ENCODE peak calls at places on chromosomes 12 and 14, in eight cellular contexts. N, E, W, S, A, V, T and C are unnamed samples.

GRCh38 chr12:27493260-27493935 is 30.6 kb upstream of the PPFIBP1 start:
- DNase-seq in N (peak; percentile 33), W (no peak), V (no peak), A (no peak), T (no peak), S (no peak), E (no peak), C (no peak)

GRCh38 chr12:2447861-2448260 is 346.9 kb upstream of the FKBP4 start:
- DNase-seq in S (no peak), W (no peak), E (no peak), V (no peak), A (no peak), N (no peak), T (no peak), C (no peak)

GRCh38 chr12:805022-805632 is 52.7 kb downstream of the WNK1 start:
- DNase-seq in S (no peak), E (no peak), W (no peak), N (no peak), A (no peak), V (no peak), T (no peak), C (no peak)

GRCh38 chr12:63066782-63067181 is 84.2 kb downstream of the AVPR1A start:
- DNase-seq in E (no peak), T (no peak), A (no peak), V (no peak), N (no peak), W (no peak), S (peak; percentile 60), C (peak; percentile 23)

GRCh38 chr12:132084681-132085635 is 59.2 kb downstream of the DDX51 start:
- DNase-seq in W (no peak), E (peak; percentile 68), N (peak; percentile 64), V (no peak), S (peak; percentile 84), T (peak; percentile 85), A (peak; percentile 77), C (peak; percentile 78)

GRCh38 chr12:56462565-56462964 is 5.8 kb upstream of the SPRYD4 start:
- DNase-seq in N (no peak), V (no peak), W (no peak), E (peak; percentile 33), T (no peak), A (no peak), S (peak; percentile 61), C (no peak)

GRCh38 chr14:103679351-103679750 is 35.9 kb downstream of the XRCC3 start:
- DNase-seq in E (peak; percentile 61), N (no peak), A (peak; percentile 80), V (no peak), W (no peak), S (peak; percentile 62), T (peak; percentile 75), C (no peak)

GRCh38 chr12:121522962-121523361 is 57.9 kb downstream of the KDM2B start:
- DNase-seq in A (peak; percentile 62), S (no peak), N (no peak), W (no peak), E (no peak), T (no peak), V (no peak), C (no peak)

GRCh38 chr12:104578453-104578852 is 121.7 kb downstream of the CHST11 start:
- DNase-seq in T (no peak), E (no peak), W (no peak), A (no peak), V (no peak), S (no peak), N (no peak), C (no peak)

GRCh38 chr14:24556756-24557155 is 19.3 kb downstream of the CTSG start:
- DNase-seq in A (no peak), W (peak; percentile 72), E (no peak), N (peak; percentile 29), V (no peak), S (no peak), T (no peak), C (no peak)

GRCh38 chr14:90938615-90939014 is 121.8 kb downstream of the RPS6KA5 start:
- DNase-seq in N (no peak), V (no peak), W (no peak), S (no peak), A (no peak), T (no peak), E (no peak), C (no peak)

GRCh38 chr12:50572275-50572674 is 67.5 kb downstream of the DIP2B start:
- DNase-seq in A (no peak), V (no peak), T (no peak), N (peak; percentile 42), S (peak; percentile 27), E (no peak), W (no peak), C (no peak)

GRCh38 chr12:109098142-109098652 is 800 bp downstream of the UNG start:
- DNase-seq in T (peak; percentile 82), W (peak; percentile 38), N (peak; percentile 30), S (no peak), E (no peak), V (peak; percentile 78), A (no peak), C (peak; percentile 77)

GRCh38 chr12:1030779-1031178 is 39.8 kb downstream of the ERC1 start:
- DNase-seq in T (no peak), N (no peak), A (no peak), E (no peak), S (no peak), V (no peak), W (no peak), C (no peak)

GRCh38 chr12:124764870-124765570 is 98.6 kb downstream of the SCARB1 start:
- DNase-seq in N (no peak), S (no peak), E (no peak), V (no peak), W (no peak), T (no peak), A (no peak), C (no peak)

GRCh38 chr12:122795807-122796206 is 21.4 kb downstream of the CCDC62 start:
- DNase-seq in V (no peak), T (no peak), N (no peak), S (no peak), A (no peak), W (no peak), E (no peak), C (no peak)

GRCh38 chr14:64614214-64614613 is 64.5 kb downstream of the PPP1R36 start:
- DNase-seq in N (no peak), V (no peak), S (no peak), A (no peak), E (no peak), T (no peak), W (no peak), C (no peak)

GRCh38 chr12:20369164-20370000 is 1.0 kb downstream of the PDE3A start:
- DNase-seq in N (no peak), V (peak; percentile 72), T (peak; percentile 59), A (peak; percentile 32), W (no peak), E (peak; percentile 72), S (peak; percentile 79), C (peak; percentile 74)

GRCh38 chr14:34722723-34723545 is 8.5 kb upstream of the CFL2 start:
- DNase-seq in E (peak; percentile 24), W (peak; percentile 23), T (no peak), N (peak; percentile 59), A (peak; percentile 71), V (peak; percentile 53), S (peak; percentile 69), C (peak; percentile 41)

GRCh38 chr12:30794591-30795409 is 40.0 kb upstream of the CAPRIN2 start:
- DNase-seq in A (no peak), T (no peak), S (peak; percentile 77), N (peak; percentile 97), W (no peak), E (peak; percentile 42), V (no peak), C (no peak)

GRCh38 chr14:36221097-36221496 is 44.6 kb upstream of the PTCSC3 start:
- DNase-seq in T (no peak), N (no peak), S (peak; percentile 72), E (no peak), V (no peak), A (no peak), W (no peak), C (no peak)

GRCh38 chr14:68881396-68881795 is 88.5 kb upstream of the ZFP36L1 start:
- DNase-seq in W (no peak), E (no peak), V (no peak), S (no peak), N (no peak), T (no peak), A (no peak), C (no peak)

GRCh38 chr12:89327477-89328094 is 24.7 kb downstream of the DUSP6 start:
- DNase-seq in N (no peak), T (no peak), S (no peak), W (no peak), E (no peak), A (no peak), V (no peak), C (no peak)

GRCh38 chr12:89859513-89860220 is 151.0 kb upstream of the ATP2B1 start:
- DNase-seq in W (no peak), E (no peak), S (no peak), N (no peak), A (no peak), V (no peak), T (no peak), C (no peak)

GRCh38 chr14:103072595-103073366 is 11.2 kb upstream of the LBHD2 start:
- DNase-seq in V (no peak), S (no peak), E (no peak), T (no peak), A (no peak), N (peak; percentile 45), W (no peak), C (no peak)

GRCh38 chr14:105248368-105249174 is at the start of gene BTBD6:
- DNase-seq in V (peak; percentile 90), T (peak; percentile 95), N (peak; percentile 83), W (peak; percentile 79), A (peak; percentile 98), E (peak; percentile 73), S (peak; percentile 84), C (peak; percentile 78)
- TF ChIP-seq CTCF in V (no peak), T (no peak), N (peak; percentile 29), W (no peak), A (peak; percentile 1), E (no peak), S (no peak), C (no peak)

GRCh38 chr12:9030776-9031175 is 41.4 kb downstream of the KLRG1 start:
- DNase-seq in V (no peak), W (no peak), S (peak; percentile 11), T (no peak), E (no peak), A (no peak), N (no peak), C (no peak)
- TF ChIP-seq CTCF in V (no peak), W (no peak), S (no peak), T (no peak), E (no peak), A (no peak), N (no peak), C (no peak)

DNA sequence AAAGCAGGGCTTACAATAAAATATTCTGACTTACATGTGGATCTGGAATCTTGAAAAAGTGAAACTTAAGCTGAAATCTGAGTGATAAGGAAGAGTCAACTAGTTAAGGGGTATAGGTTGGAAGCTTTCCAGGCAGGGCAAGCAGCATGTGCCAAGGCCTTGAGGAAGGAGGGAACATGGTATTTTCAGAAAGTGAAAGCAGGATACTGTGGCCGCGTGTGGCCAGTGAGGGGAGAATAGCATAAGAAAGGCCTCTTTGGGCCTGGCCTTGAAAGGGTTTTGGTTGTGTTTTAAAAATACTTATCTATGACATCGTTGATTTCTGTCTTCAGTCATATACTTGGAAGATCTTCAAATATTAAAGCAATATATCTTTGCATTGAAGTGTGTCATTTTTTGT is 213.4 kb downstream of the AKAP6 start:
- DNase-seq in V (no peak), S (peak; percentile 11), E (no peak), A (no peak), N (no peak), W (no peak), T (no peak), C (no peak)
- TF ChIP-seq CTCF in V (no peak), S (no peak), E (no peak), A (no peak), N (no peak), W (no peak), T (no peak), C (no peak)

GRCh38 chr12:116955382-116956021 is 44.8 kb downstream of the FBXW8 start:
- DNase-seq in E (no peak), S (peak; percentile 15), A (peak; percentile 28), T (peak; percentile 67), N (peak; percentile 75), W (peak; percentile 64), V (no peak), C (no peak)
- TF ChIP-seq CTCF in E (no peak), S (peak; percentile 56), A (peak; percentile 19), T (peak; percentile 13), N (no peak), W (peak; percentile 48), V (no peak), C (no peak)